ENCODE peak calls at places on chromosomes 16 and 17, in seven cellular contexts. T, U, I, G, R, W and O are unnamed samples.

GRCh38 chr16:11138769-11139623 is 117.0 kb downstream of the SOCS1 start:
- DNase-seq in T (no peak), U (peak), I (no peak), G (no peak), R (no peak), W (no peak), O (no peak)

GRCh38 chr17:17467021-17467420 is 9.8 kb upstream of the MED9 start:
- DNase-seq in T (no peak), U (no peak), I (no peak), G (no peak), R (no peak), W (no peak), O (no peak)

GRCh38 chr17:43068570-43069367 is 43.7 kb downstream of the RND2 start:
- DNase-seq in T (no peak), U (no peak), I (no peak), G (no peak), R (no peak), W (no peak), O (no peak)

GRCh38 chr16:64150193-64150592 is 971.7 kb downstream of the CDH11 start:
- DNase-seq in T (no peak), U (no peak), I (no peak), G (no peak), R (no peak), W (no peak), O (no peak)

GRCh38 chr17:45895304-45895968 is 1.1 kb downstream of the MAPT start:
- DNase-seq in T (peak), U (peak), I (no peak), G (peak), R (no peak), W (no peak), O (no peak)

GRCh38 chr17:58270476-58271290 is 10.1 kb downstream of the MPO start:
- DNase-seq in T (no peak), U (no peak), I (no peak), G (no peak), R (no peak), W (no peak), O (no peak)

GRCh38 chr17:63436523-63437110 is 9.5 kb downstream of the CYB561 start:
- DNase-seq in T (no peak), U (no peak), I (no peak), G (no peak), R (no peak), W (no peak), O (no peak)

GRCh38 chr16:53458623-53459022 is 24.4 kb downstream of the RBL2 start:
- DNase-seq in T (no peak), U (no peak), I (no peak), G (no peak), R (no peak), W (no peak), O (no peak)

GRCh38 chr16:86077243-86077940 is 178.4 kb downstream of the IRF8 start:
- DNase-seq in T (no peak), U (no peak), I (no peak), G (no peak), R (no peak), W (no peak), O (no peak)

GRCh38 chr17:67753026-67753425 is 35.3 kb downstream of the NOL11 start:
- DNase-seq in T (no peak), U (no peak), I (no peak), G (no peak), R (no peak), W (no peak), O (no peak)

GRCh38 chr17:12133183-12133582 is 112.5 kb downstream of the MAP2K4 start:
- DNase-seq in T (no peak), U (no peak), I (no peak), G (no peak), R (no peak), W (no peak), O (no peak)

GRCh38 chr17:64147110-64148016 is 17.4 kb upstream of the ERN1 start:
- DNase-seq in T (peak), U (peak), I (no peak), G (no peak), R (no peak), W (no peak), O (peak)

GRCh38 chr17:35864853-35865252 is 3.8 kb downstream of the HEATR9 start:
- DNase-seq in T (no peak), U (no peak), I (no peak), G (no peak), R (no peak), W (no peak), O (no peak)

GRCh38 chr16:68479271-68479670 is 31.0 kb upstream of the SMPD3 start:
- DNase-seq in T (no peak), U (no peak), I (no peak), G (no peak), R (no peak), W (no peak), O (no peak)

GRCh38 chr16:5838071-5838470 is 740.5 kb upstream of the EEF2KMT start:
- DNase-seq in T (no peak), U (no peak), I (no peak), G (no peak), R (no peak), W (no peak), O (no peak)

GRCh38 chr16:89598199-89598598 is 15.2 kb upstream of the DPEP1 start:
- DNase-seq in T (no peak), U (peak), I (no peak), G (no peak), R (no peak), W (no peak), O (no peak)

GRCh38 chr16:84821728-84822676 is 2.2 kb downstream of the CRISPLD2 start:
- DNase-seq in T (no peak), U (peak), I (no peak), G (no peak), R (no peak), W (no peak), O (no peak)

GRCh38 chr16:1422076-1422475 is 1.5 kb upstream of the UQCC4 start:
- DNase-seq in T (no peak), U (no peak), I (no peak), G (no peak), R (no peak), W (no peak), O (no peak)

GRCh38 chr17:28741358-28742349 is 2.2 kb upstream of the TRAF4 start:
- DNase-seq in T (no peak), U (no peak), I (peak), G (no peak), R (no peak), W (no peak), O (no peak)

GRCh38 chr16:34803683-34804416 is 1344.4 kb downstream of the TP53TG3F start:
- DNase-seq in T (no peak), U (no peak), I (no peak), G (no peak), R (no peak), W (no peak), O (no peak)